ENCODE peak calls at places on chromosomes 1 and 21, in nine cellular contexts. K is spleen, E is astrocyte of the spinal cord, B is body of pancreas, G is astrocyte, D is bronchial epithelial cell, S is PC-3, C is neural progenitor cell, L is fibroblast of lung. V is an unnamed sample.

GRCh38 chr1:84997667-84998600 is 1.0 kb upstream of the MCOLN2 start:
- DNase-seq in K (peak), E (peak), B (no peak), G (peak), D (peak), S (peak), C (peak), L (peak), V (peak)

GRCh38 chr21:43597052-43597451 is 62.2 kb downstream of the HSF2BP start:
- DNase-seq in K (no peak), E (peak), B (no peak), G (peak), D (peak), S (peak), C (no peak), L (peak), V (peak)

GRCh38 chr1:7810395-7810794 is 26.3 kb downstream of the PER3 start:
- DNase-seq in K (no peak), E (peak), B (no peak), G (peak), D (peak), S (peak), C (no peak), L (peak), V (peak)

GRCh38 chr1:152878042-152878441 is at the start of gene SMCP:
- DNase-seq in K (no peak), E (no peak), B (no peak), G (no peak), D (no peak), S (peak), C (no peak), L (no peak), V (no peak)

GRCh38 chr1:236458991-236459390 is 64.8 kb upstream of the LGALS8 start:
- DNase-seq in K (no peak), E (no peak), B (no peak), G (no peak), D (no peak), S (no peak), C (no peak), L (no peak), V (no peak)

GRCh38 chr1:21332691-21333449 is 42.6 kb upstream of the ECE1 start:
- DNase-seq in K (no peak), E (no peak), B (no peak), G (no peak), D (no peak), S (no peak), C (no peak), L (no peak), V (no peak)

GRCh38 chr1:92577251-92577895 is 90.6 kb upstream of the GFI1 start:
- DNase-seq in K (no peak), E (peak), B (no peak), G (peak), D (peak), S (peak), C (peak), L (peak), V (peak)

GRCh38 chr1:198212675-198213074 is 55.9 kb downstream of the NEK7 start:
- DNase-seq in K (no peak), E (peak), B (no peak), G (peak), D (peak), S (peak), C (no peak), L (peak), V (peak)

GRCh38 chr1:67522001-67522441 is 91.8 kb upstream of the SERBP1 start:
- DNase-seq in K (no peak), E (no peak), B (no peak), G (no peak), D (peak), S (no peak), C (no peak), L (no peak), V (no peak)

GRCh38 chr21:43869486-43870325 is 4.7 kb downstream of the AGPAT3 start:
- DNase-seq in K (peak), E (no peak), B (no peak), G (no peak), D (no peak), S (no peak), C (peak), L (no peak), V (no peak)

GRCh38 chr1:184986250-184986649 is 11.9 kb upstream of the NIBAN1 start:
- DNase-seq in K (no peak), E (peak), B (no peak), G (peak), D (peak), S (peak), C (no peak), L (peak), V (peak)

GRCh38 chr1:177825276-177825903 is 144.5 kb downstream of the SEC16B start:
- DNase-seq in K (no peak), E (no peak), B (no peak), G (no peak), D (no peak), S (no peak), C (no peak), L (no peak), V (no peak)

GRCh38 chr1:242754926-242755325 is 230.4 kb upstream of the PLD5 start:
- DNase-seq in K (no peak), E (no peak), B (no peak), G (no peak), D (no peak), S (no peak), C (no peak), L (no peak), V (no peak)

GRCh38 chr21:45778686-45779085 is 135.2 kb downstream of the PCBP3 start:
- DNase-seq in K (no peak), E (no peak), B (no peak), G (no peak), D (no peak), S (no peak), C (no peak), L (no peak), V (no peak)

GRCh38 chr1:116255933-116256649 is 117.0 kb upstream of the ATP1A1 start:
- DNase-seq in K (no peak), E (no peak), B (no peak), G (no peak), D (no peak), S (no peak), C (no peak), L (peak), V (no peak)

GRCh38 chr1:151816548-151816947 is 11.3 kb upstream of the LINGO4 start:
- DNase-seq in K (no peak), E (no peak), B (no peak), G (no peak), D (no peak), S (no peak), C (no peak), L (no peak), V (no peak)

GRCh38 chr1:42210421-42211133 is 46.0 kb upstream of the GUCA2A start:
- DNase-seq in K (no peak), E (no peak), B (no peak), G (no peak), D (no peak), S (peak), C (no peak), L (peak), V (peak)

DNA sequence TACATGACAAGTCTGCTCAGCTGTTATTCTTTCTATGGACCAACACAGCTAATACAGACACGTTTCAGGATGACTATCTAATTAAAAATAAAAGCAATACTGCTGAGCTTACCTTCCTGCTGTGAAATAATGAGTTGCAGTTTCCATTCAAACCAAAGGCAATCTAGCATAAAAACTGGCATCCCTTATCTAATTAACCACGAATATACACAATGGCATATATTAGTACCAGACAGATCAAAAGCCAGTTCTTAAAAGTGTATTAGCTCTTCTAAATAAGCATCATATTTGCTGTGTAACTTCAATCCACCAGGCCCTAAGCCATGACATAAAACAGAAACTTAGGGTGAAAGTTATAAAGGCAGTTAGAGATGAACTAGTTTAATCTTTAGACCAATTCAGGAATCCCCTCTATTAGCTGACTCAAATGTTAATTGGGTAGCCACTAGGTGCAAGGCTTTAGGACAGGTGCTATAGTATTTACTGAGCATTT is 20.6 kb downstream of the TESK2 start:
- DNase-seq in K (no peak), E (no peak), B (no peak), G (no peak), D (no peak), S (no peak), C (no peak), L (no peak), V (no peak)
- H3K4me3 ChIP-seq in K (no peak), E (no peak), B (no peak), G (no peak), D (no peak), S (no peak), C (no peak), L (no peak), V (no peak)

GRCh38 chr1:103546496-103546895 is 21.0 kb downstream of the RNPC3 start:
- DNase-seq in K (no peak), E (no peak), B (no peak), G (no peak), D (no peak), S (no peak), C (no peak), L (no peak), V (no peak)
- TF ChIP-seq CTCF in K (no peak), E (no peak), B (no peak), G (no peak), D (no peak), S (no peak), C (no peak), L (no peak), V (no peak)

GRCh38 chr1:222546548-222547259 is 1.2 kb downstream of the HHIPL2 start:
- DNase-seq in K (no peak), E (peak), B (no peak), G (peak), D (peak), S (peak), C (peak), L (peak), V (peak)
- H3K4me3 ChIP-seq in K (no peak), E (no peak), B (no peak), G (peak), D (no peak), S (peak), C (no peak), L (peak), V (peak)

GRCh38 chr1:65266501-65266900 is 42.8 kb upstream of the DNAJC6 start:
- DNase-seq in K (no peak), E (no peak), B (no peak), G (no peak), D (no peak), S (no peak), C (no peak), L (no peak), V (no peak)

GRCh38 chr1:65264197-65264929 is 45.0 kb upstream of the DNAJC6 start:
- DNase-seq in K (no peak), E (peak), B (no peak), G (peak), D (peak), S (no peak), C (peak), L (peak), V (peak)

GRCh38 chr1:65267291-65268087 is 41.9 kb upstream of the DNAJC6 start:
- DNase-seq in K (no peak), E (no peak), B (no peak), G (no peak), D (no peak), S (no peak), C (no peak), L (no peak), V (no peak)

GRCh38 chr1:65263286-65263685 is 46.1 kb upstream of the DNAJC6 start:
- DNase-seq in K (no peak), E (no peak), B (no peak), G (no peak), D (no peak), S (no peak), C (no peak), L (no peak), V (no peak)

DNA sequence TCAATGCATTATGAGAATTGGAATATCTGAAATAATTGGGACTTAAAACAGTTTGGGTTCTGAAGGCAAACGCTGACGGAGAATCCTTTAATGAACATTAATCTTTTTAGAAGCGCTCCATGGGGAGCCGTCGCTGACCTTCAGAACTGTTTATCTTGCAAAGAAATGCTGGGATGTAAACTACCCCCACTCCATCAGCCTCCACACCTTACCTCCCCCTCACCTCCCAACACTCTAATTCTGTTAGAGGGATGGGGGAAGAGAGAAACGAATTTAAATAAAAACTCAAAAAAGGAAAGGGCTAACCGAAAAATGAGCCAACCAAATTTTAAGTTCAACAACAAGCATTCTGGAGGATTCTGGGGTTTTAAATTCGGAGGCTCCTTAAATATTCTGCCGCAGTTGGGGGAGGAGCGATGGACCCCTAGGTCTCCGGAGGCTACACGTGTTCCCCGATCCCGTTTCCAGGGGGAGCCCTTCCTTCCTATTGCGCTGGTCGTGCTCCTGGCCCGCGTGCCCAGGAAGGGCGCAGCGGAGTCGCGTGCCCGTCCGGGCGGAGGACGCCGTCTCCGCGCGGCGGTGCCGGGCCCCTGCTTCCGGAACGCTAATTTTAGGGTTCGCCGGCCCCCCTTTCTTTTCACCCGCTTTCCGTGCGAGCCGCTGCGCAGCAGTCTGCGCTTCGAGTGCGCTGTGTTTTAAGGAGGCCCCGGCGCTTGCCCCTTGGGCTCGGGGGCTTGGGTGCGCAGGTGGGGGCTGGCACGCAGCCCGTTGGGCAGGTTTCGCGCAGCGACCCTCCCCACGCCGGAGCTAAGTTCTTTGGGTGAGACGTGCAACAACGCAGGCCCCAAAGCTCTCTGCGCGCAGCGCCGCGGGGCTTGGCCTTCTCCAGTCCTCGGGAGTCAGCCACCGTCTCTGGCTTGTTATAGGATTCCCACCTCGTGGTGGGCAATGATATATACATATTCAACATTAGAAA is 43.8 kb upstream of the DNAJC6 start:
- DNase-seq in K (peak), E (peak), B (peak), G (peak), D (peak), S (no peak), C (peak), L (peak), V (peak)
- TF ChIP-seq CTCF in K (no peak), E (peak), B (peak), G (no peak), D (peak), S (no peak), C (peak), L (no peak), V (no peak)

GRCh38 chr1:167331650-167332049 is 111.0 kb downstream of the POU2F1 start:
- DNase-seq in K (no peak), E (no peak), B (no peak), G (no peak), D (no peak), S (no peak), C (no peak), L (no peak), V (no peak)
- H3K4me3 ChIP-seq in K (no peak), E (no peak), B (no peak), G (no peak), D (no peak), S (no peak), C (no peak), L (no peak), V (no peak)

GRCh38 chr1:109787211-109787844 is 23.6 kb upstream of the EPS8L3 start:
- DNase-seq in K (peak), E (no peak), B (no peak), G (peak), D (peak), S (peak), C (no peak), L (peak), V (no peak)

GRCh38 chr1:109790329-109790728 is 26.6 kb upstream of the EPS8L3 start:
- DNase-seq in K (no peak), E (no peak), B (no peak), G (no peak), D (no peak), S (no peak), C (no peak), L (no peak), V (no peak)

GRCh38 chr1:109789771-109790170 is 26.0 kb upstream of the EPS8L3 start:
- DNase-seq in K (no peak), E (no peak), B (no peak), G (no peak), D (no peak), S (no peak), C (no peak), L (no peak), V (no peak)

GRCh38 chr1:109787845-109788605 is 24.3 kb upstream of the EPS8L3 start:
- DNase-seq in K (peak), E (no peak), B (no peak), G (no peak), D (no peak), S (no peak), C (no peak), L (no peak), V (no peak)

DNA sequence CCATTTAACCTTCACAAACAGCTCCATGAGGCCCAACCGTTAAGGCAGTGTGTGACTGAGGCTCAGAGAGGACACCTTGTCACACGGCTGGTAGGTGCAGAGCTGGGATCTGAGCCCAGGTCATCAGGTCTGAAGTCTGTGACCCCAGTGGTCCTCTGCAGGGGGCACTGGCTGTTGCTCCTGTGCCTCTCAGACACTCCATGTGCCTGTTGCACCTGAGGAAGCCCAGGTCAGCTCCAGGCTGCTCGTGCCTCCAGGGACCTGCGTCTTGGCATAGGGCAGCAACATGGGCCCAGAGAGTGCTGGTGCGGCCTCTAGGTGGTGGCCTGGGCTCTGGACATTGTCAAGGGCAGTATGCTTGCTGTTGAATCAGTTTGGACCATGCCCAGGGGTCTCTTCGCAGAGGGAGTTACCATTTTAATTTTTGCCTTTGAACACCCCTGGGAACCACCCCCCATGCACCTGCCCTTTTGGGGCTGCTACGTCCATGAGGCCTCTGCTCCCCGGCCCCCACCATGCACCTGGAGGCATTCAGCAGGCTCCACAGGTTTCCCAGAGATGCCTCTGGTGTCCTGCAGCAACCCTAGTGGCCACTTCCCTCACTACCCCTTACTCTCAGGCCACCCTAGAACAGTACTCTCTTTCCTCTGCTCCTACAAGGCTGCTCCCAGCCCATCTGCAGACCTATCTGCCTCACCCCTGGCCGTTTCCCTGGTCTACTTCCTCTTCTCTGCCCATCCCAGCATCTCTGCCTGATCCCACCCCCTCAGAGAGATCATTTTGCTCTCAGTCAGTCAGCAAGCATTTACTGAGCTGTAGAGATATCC is 25.2 kb upstream of the EPS8L3 start:
- DNase-seq in K (peak), E (no peak), B (no peak), G (no peak), D (no peak), S (peak), C (peak), L (no peak), V (no peak)
- TF ChIP-seq CTCF in K (no peak), E (peak), B (no peak), G (peak), D (peak), S (peak), C (peak), L (peak), V (peak)

V was measured in fibroblast of the aortic adventitia.